ENCODE peak calls at places on chromosomes 3 and 15, in ten cellular contexts. A is brain microvascular endothelial cell, X is cardiac muscle cell, O is AG10803, M is OCI-LY7, B is H1, R is Panc1, D is astrocyte of the spinal cord, J is hepatocyte, K is mammary epithelial cell. V is an unnamed sample.

GRCh38 chr15:57910672-57911071 is 154.8 kb downstream of the ALDH1A2 start:
- DNase-seq in X (no peak), K (no peak), A (no peak), R (no peak), M (no peak), D (no peak), O (no peak), B (no peak), J (no peak), V (no peak)

GRCh38 chr3:188133646-188134045 is 20.3 kb upstream of the LPP start:
- DNase-seq in R (no peak), K (no peak), D (peak), A (peak), X (peak), B (no peak), J (no peak), M (no peak), O (peak), V (no peak)

GRCh38 chr3:98552232-98553020 is 20.6 kb downstream of the GPR15 start:
- DNase-seq in A (no peak), D (no peak), R (no peak), K (no peak), M (no peak), B (no peak), J (no peak), O (no peak), X (no peak), V (no peak)

GRCh38 chr3:75272708-75273107 is 391.4 kb upstream of the FRG2C start:
- DNase-seq in D (peak), A (peak), O (peak), M (no peak), K (peak), J (no peak), R (no peak), B (no peak), X (peak), V (no peak)

GRCh38 chr15:79549196-79549595 is 117.1 kb downstream of the MINAR1 start:
- DNase-seq in D (no peak), R (no peak), M (no peak), A (no peak), B (no peak), X (no peak), J (no peak), O (no peak), K (no peak), V (no peak)

GRCh38 chr15:74062671-74063070 is 19.7 kb downstream of the GOLGA6A start:
- DNase-seq in R (no peak), D (no peak), B (no peak), X (no peak), M (no peak), A (no peak), K (no peak), O (no peak), J (no peak), V (no peak)

GRCh38 chr3:43789028-43789427 is 98.3 kb downstream of the ABHD5 start:
- DNase-seq in R (no peak), J (no peak), B (no peak), A (no peak), D (no peak), K (no peak), M (no peak), O (no peak), X (no peak), V (no peak)

GRCh38 chr3:16374047-16375019 is 109.3 kb downstream of the OXNAD1 start:
- DNase-seq in R (no peak), A (no peak), B (no peak), D (no peak), J (no peak), O (no peak), X (no peak), M (peak), K (no peak), V (peak)

GRCh38 chr15:59279023-59279422 is 72.4 kb downstream of the LDHAL6B start:
- DNase-seq in X (no peak), K (no peak), O (no peak), B (no peak), A (no peak), D (no peak), R (no peak), M (no peak), J (no peak), V (no peak)

GRCh38 chr3:45464336-45464809 is 76.0 kb downstream of the LARS2 start:
- DNase-seq in M (peak), A (no peak), D (peak), R (no peak), X (peak), B (no peak), O (no peak), J (no peak), K (no peak), V (peak)

GRCh38 chr3:100590114-100590839 is 19.1 kb upstream of the ADGRG7 start:
- DNase-seq in B (no peak), J (peak), D (peak), K (peak), M (peak), X (peak), O (peak), R (peak), A (peak), V (peak)

GRCh38 chr3:189368384-189368783 is 196.6 kb downstream of the TPRG1 start:
- DNase-seq in D (no peak), X (no peak), B (no peak), K (no peak), A (no peak), J (no peak), M (peak), R (no peak), O (no peak), V (peak)

GRCh38 chr3:45826321-45826720 is 15.6 kb downstream of the LZTFL1 start:
- DNase-seq in O (no peak), D (no peak), R (no peak), M (no peak), A (no peak), J (no peak), K (peak), X (no peak), B (no peak), V (no peak)

GRCh38 chr15:75673426-75674247 is 25.9 kb downstream of the SNX33 start:
- DNase-seq in O (peak), M (no peak), A (peak), B (no peak), K (peak), X (peak), R (no peak), D (peak), J (peak), V (no peak)

GRCh38 chr15:66756220-66756769 is 54.3 kb downstream of the SMAD6 start:
- DNase-seq in A (no peak), J (no peak), M (no peak), B (no peak), X (no peak), O (peak), R (no peak), D (no peak), K (no peak), V (no peak)

DNA sequence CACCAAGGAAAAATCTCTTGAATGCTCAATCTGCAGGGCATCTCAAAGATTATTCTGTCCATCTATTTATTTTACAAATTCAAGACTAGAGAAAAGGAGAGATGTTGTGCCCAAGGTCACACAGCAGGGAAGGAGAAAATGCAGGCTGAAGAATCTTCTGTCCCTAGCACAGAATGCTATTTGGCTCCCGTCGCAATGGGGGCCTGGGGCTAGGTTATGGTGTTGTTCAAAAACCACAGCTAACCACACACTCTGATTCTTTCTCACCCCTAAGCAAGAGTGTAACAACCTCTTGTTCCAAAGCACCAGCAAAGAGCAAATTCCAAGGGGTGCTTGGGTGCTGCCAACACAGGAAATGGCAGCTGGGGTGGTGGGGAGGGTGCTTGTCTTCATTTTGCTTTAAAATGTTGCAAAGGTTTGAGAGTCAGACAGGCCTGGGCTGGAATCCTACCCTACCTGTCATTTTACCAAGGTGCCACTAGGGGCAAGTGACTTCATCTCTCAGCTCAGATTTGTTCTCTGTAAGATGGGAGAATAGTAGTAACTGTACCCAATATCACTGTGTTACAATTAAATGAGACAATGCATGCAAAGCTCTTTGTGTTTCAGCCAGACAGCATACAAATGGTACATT is 112.5 kb downstream of the ADAMTS9 start:
- DNase-seq in M (peak), D (peak), J (peak), A (peak), K (peak), O (peak), R (peak), B (no peak), X (peak), V (peak)
- TF ChIP-seq CTCF in M (peak), D (peak), J (peak), A (peak), K (peak), O (peak), R (peak), B (peak), X (peak), V (peak)

DNA sequence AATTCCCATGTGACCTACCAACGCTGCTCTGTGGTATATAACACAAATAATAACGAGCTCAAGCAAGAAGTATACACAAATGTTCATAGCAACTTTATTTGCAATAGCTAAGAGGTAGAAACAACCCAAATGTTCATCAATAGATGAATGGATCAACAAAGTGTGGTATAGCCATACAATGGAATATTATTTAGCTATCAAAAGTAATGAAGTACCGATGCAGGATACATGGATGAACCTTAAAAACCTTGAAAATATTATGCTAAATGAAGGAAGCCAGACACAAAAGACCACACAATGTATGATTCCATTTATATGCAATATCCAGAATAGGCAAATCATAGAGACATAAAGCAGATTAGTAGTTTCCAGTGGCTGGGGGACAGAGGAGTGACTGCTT is 15.6 kb upstream of the FEM1B start:
- DNase-seq in K (no peak), J (no peak), X (no peak), B (no peak), O (no peak), M (no peak), D (no peak), A (no peak), R (no peak), V (no peak)
- H3K4me3 ChIP-seq in K (no peak), J (no peak), X (no peak), B (no peak), O (no peak), M (no peak), D (no peak), A (no peak), R (no peak), V (no peak)

GRCh38 chr15:70586241-70586640 is 177.1 kb downstream of the UACA start:
- DNase-seq in B (no peak), K (no peak), O (no peak), X (no peak), R (no peak), J (no peak), D (no peak), A (no peak), M (no peak), V (no peak)

GRCh38 chr15:70585707-70586034 is 177.7 kb downstream of the UACA start:
- DNase-seq in M (no peak), D (no peak), O (no peak), X (no peak), A (no peak), J (no peak), R (no peak), B (no peak), K (no peak), V (no peak)

GRCh38 chr15:70584441-70584837 is 178.9 kb downstream of the UACA start:
- DNase-seq in A (no peak), X (no peak), M (no peak), R (no peak), O (no peak), D (no peak), B (no peak), K (no peak), J (no peak), V (no peak)

GRCh38 chr15:70582143-70582945 is 181.0 kb downstream of the UACA start:
- DNase-seq in O (peak), B (no peak), R (no peak), J (no peak), M (no peak), K (no peak), D (peak), A (peak), X (peak), V (no peak)

DNA sequence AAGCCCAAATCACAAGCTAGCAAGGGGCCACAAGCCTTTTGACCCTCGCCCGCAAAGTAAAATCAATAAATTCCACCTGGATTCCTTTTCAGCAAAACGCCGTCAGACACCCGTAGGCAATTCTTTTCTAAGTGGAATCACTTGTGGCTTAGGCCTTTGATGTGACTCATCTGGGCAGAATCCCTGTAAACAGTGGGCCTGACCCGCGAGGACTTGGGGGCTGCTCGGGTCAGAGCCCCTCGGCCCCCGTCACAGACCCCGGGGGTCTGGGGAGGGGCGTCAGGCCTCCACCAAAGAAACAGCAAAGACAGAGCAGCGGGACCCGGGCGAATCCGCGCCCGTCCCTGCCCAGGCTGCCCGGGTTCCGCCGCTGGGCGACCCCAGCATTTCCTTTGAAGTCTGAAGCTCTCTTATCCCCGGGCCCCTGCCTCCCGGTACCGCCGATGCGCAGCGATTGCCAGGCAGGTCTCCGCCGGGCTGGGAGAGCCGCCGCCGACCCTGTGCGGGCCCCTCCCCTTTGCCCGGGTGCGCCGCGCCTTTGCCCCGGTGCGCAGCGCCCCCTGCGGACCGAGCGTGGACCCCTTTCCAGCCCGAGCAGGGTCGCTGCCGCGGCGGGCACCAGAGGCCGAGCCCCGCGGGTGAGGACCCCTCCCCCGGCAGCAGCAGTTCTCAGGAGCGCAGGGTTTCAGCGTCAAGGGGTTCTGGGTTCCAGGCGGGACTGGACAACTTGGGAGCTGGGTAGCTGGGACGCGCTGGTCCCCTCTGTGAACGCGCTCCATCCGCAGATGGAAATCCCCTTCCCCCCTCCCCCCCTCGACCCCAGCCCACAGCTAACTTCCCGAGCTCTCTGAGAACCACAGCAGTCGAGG is 178.3 kb downstream of the UACA start:
- DNase-seq in D (peak), B (peak), A (no peak), R (peak), M (no peak), X (no peak), O (peak), K (peak), J (peak), V (no peak)
- TF ChIP-seq CTCF in D (peak), B (peak), A (peak), R (peak), M (peak), X (peak), O (peak), K (peak), J (peak), V (no peak)

GRCh38 chr3:58948018-58948417 is 101.8 kb downstream of the CFAP20DC start:
- DNase-seq in K (no peak), R (no peak), B (no peak), X (no peak), M (no peak), J (no peak), D (no peak), A (no peak), O (no peak), V (no peak)

GRCh38 chr3:58952128-58952917 is 97.5 kb downstream of the CFAP20DC start:
- DNase-seq in J (no peak), M (no peak), K (no peak), B (no peak), X (no peak), A (peak), D (no peak), R (no peak), O (no peak), V (peak)

DNA sequence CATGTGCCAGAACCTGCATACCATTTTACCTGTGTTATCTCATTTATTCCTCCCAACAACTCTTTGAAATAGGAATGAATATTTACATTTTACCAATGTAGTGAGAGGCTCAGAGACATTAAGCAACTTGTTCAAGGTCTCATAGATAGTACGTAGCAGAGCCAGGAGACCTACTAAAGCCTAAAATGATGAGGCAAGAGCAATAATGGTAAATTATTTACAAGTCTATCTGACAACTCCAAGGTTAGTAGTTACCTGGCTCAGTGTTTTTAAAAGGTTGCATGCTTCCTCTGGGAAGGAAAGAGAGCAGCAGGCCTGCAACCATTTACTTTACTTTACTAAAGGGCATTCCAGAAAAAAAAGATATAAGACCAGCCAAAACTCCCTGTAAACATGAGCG is 103.0 kb downstream of the CFAP20DC start:
- DNase-seq in O (no peak), B (no peak), R (no peak), M (no peak), K (no peak), X (no peak), D (no peak), J (peak), A (no peak), V (no peak)
- H3K4me3 ChIP-seq in O (no peak), B (no peak), R (no peak), M (no peak), K (no peak), X (no peak), D (no peak), J (no peak), A (no peak), V (no peak)

DNA sequence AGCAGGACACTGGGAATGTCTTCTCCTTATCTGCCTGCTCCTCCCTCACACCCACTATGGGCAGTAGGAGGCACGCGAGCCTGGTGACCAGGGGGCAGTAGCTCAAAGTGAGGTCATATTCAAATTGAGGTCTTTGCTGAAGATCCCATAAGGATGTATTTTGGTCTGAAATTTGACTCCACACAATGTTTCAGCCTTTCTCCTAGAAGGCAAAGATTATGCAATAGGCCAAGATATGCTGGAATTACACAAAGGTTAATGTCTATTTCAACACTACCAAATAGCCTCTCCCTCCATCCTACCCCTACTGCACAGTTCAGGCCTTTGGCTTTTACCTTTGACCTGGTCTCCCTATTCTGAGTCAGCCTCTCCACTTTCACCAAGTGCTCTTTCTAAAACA is 203.0 kb downstream of the TIGIT start:
- DNase-seq in X (peak), R (no peak), J (peak), O (peak), B (no peak), D (peak), K (no peak), M (no peak), A (peak), V (no peak)
- TF ChIP-seq CTCF in X (peak), R (no peak), J (no peak), O (peak), B (no peak), D (no peak), K (no peak), M (no peak), A (peak), V (no peak)

GRCh38 chr3:192042116-192042515 is 581.2 kb downstream of the PYDC2 start:
- DNase-seq in X (no peak), R (no peak), A (no peak), J (no peak), O (no peak), M (peak), D (no peak), K (no peak), B (no peak), V (peak)
- H3K4me3 ChIP-seq in X (no peak), R (no peak), A (no peak), J (no peak), O (no peak), M (peak), D (no peak), K (no peak), B (no peak), V (no peak)